ENCODE peak calls at places on chromosomes 5 and 9, in four cellular contexts. W is upper lobe of right lung, M is EL, X is GM10248. J is an unnamed sample.

GRCh38 chr5:77319140-77319539 is 108.7 kb downstream of the PDE8B start:
- DNase-seq in W (no peak), M (no peak), X (no peak), J (no peak)

GRCh38 chr5:128966846-128967245 is 1.6 kb downstream of the SLC27A6 start:
- DNase-seq in W (no peak), M (no peak), X (no peak), J (no peak)

GRCh38 chr5:77155179-77155839 is 55.2 kb upstream of the PDE8B start:
- DNase-seq in W (no peak), M (no peak), X (no peak), J (no peak)

GRCh38 chr9:693460-694390 is 147.8 kb upstream of the DMRT1 start:
- DNase-seq in W (no peak), M (peak), X (no peak), J (peak)

GRCh38 chr9:16505159-16505558 is 365.3 kb downstream of the BNC2 start:
- DNase-seq in W (no peak), M (peak), X (no peak), J (peak)

GRCh38 chr5:109917154-109917546 is 227.4 kb downstream of the MAN2A1 start:
- DNase-seq in W (no peak), M (no peak), X (no peak), J (no peak)

GRCh38 chr5:78540335-78541057 is 108.1 kb downstream of the LHFPL2 start:
- DNase-seq in W (no peak), M (no peak), X (no peak), J (no peak)

GRCh38 chr9:31023793-31024192 is 1360.7 kb upstream of the ACO1 start:
- DNase-seq in W (no peak), M (no peak), X (no peak), J (no peak)

GRCh38 chr9:134532084-134532483 is 109.5 kb upstream of the COL5A1 start:
- DNase-seq in W (peak), M (no peak), X (no peak), J (no peak)

GRCh38 chr5:143716856-143717255 is 95.1 kb upstream of the HMHB1 start:
- DNase-seq in W (no peak), M (no peak), X (no peak), J (no peak)

GRCh38 chr9:70080481-70081119 is 37.0 kb downstream of the MAMDC2 start:
- DNase-seq in W (no peak), M (peak), X (no peak), J (peak)

GRCh38 chr5:180523629-180524466 is 29.7 kb downstream of the CNOT6 start:
- DNase-seq in W (no peak), M (no peak), X (no peak), J (no peak)

GRCh38 chr5:164355267-164355830 is 849.9 kb downstream of the MAT2B start:
- DNase-seq in W (no peak), M (no peak), X (no peak), J (no peak)

GRCh38 chr5:77235881-77236560 is 25.5 kb downstream of the PDE8B start:
- DNase-seq in W (no peak), M (no peak), X (no peak), J (no peak)

GRCh38 chr5:157460921-157461792 is 1.1 kb downstream of the NIPAL4 start:
- DNase-seq in W (no peak), M (no peak), X (no peak), J (no peak)

GRCh38 chr5:72394688-72395087 is 74.5 kb downstream of the PTCD2 start:
- DNase-seq in W (no peak), M (no peak), X (peak), J (no peak)